ENCODE peak calls at places on chromosomes 4 and X, in eight cellular contexts. W, M, Y, D, O, X, T and N are unnamed samples.

GRCh38 chr4:172716291-172716690 is 452.3 kb upstream of the GALNT7 start:
- DNase-seq in W (no peak), M (no peak), Y (no peak), D (no peak), O (no peak), X (no peak), T (no peak), N (no peak)

GRCh38 chr4:1503583-1504471 is 97.6 kb upstream of the NKX1-1 start:
- DNase-seq in W (no peak), M (no peak), Y (no peak), D (peak), O (peak), X (no peak), T (no peak), N (no peak)

GRCh38 chr4:21795091-21795490 is 153.5 kb downstream of the KCNIP4 start:
- DNase-seq in W (peak), M (peak), Y (no peak), D (no peak), O (no peak), X (no peak), T (no peak), N (no peak)

GRCh38 chr4:130659314-130659713 is 1563.4 kb downstream of the C4orf33 start:
- DNase-seq in W (no peak), M (no peak), Y (no peak), D (no peak), O (no peak), X (no peak), T (no peak), N (no peak)

GRCh38 chrX:91434351-91435168 is at the start of gene PABPC5:
- DNase-seq in W (peak), M (peak), Y (no peak), D (peak), O (no peak), X (peak), T (peak), N (no peak)

GRCh38 chr4:8303081-8303480 is 33.5 kb downstream of the HTRA3 start:
- DNase-seq in W (no peak), M (no peak), Y (no peak), D (peak), O (peak), X (no peak), T (no peak), N (no peak)

GRCh38 chrX:71895607-71896006 is 15.0 kb upstream of the NHSL2 start:
- DNase-seq in W (no peak), M (no peak), Y (no peak), D (no peak), O (no peak), X (no peak), T (no peak), N (no peak)

GRCh38 chrX:107025538-107025937 is 25.5 kb upstream of the MORC4 start:
- DNase-seq in W (peak), M (peak), Y (peak), D (no peak), O (no peak), X (no peak), T (no peak), N (peak)

GRCh38 chr4:16082424-16083216 is 1.2 kb downstream of the PROM1 start:
- DNase-seq in W (no peak), M (peak), Y (peak), D (peak), O (no peak), X (no peak), T (peak), N (peak)

GRCh38 chr4:175125410-175126068 is 207.4 kb downstream of the ADAM29 start:
- DNase-seq in W (no peak), M (no peak), Y (no peak), D (no peak), O (no peak), X (no peak), T (no peak), N (no peak)

GRCh38 chrX:149682031-149682430 is 29.8 kb upstream of the MAGEA11 start:
- DNase-seq in W (no peak), M (no peak), Y (no peak), D (no peak), O (no peak), X (no peak), T (no peak), N (no peak)

GRCh38 chr4:83866821-83867220 is 330.9 kb downstream of the GPAT3 start:
- DNase-seq in W (no peak), M (no peak), Y (no peak), D (no peak), O (no peak), X (no peak), T (no peak), N (no peak)

GRCh38 chr4:155638195-155638960 is 28.3 kb upstream of the GUCY1A1 start:
- DNase-seq in W (no peak), M (no peak), Y (no peak), D (no peak), O (no peak), X (no peak), T (no peak), N (no peak)

GRCh38 chrX:24146283-24146865 is 3.2 kb upstream of the ZFX start:
- DNase-seq in W (no peak), M (no peak), Y (peak), D (no peak), O (no peak), X (no peak), T (no peak), N (no peak)

GRCh38 chr4:10160280-10160856 is 43.8 kb upstream of the WDR1 start:
- DNase-seq in W (peak), M (peak), Y (no peak), D (no peak), O (no peak), X (no peak), T (no peak), N (no peak)

GRCh38 chrX:155056471-155056870 is 14.5 kb downstream of the CMC4 start:
- DNase-seq in W (no peak), M (no peak), Y (no peak), D (no peak), O (no peak), X (no peak), T (no peak), N (no peak)

GRCh38 chrX:155054255-155054654 is 16.7 kb downstream of the CMC4 start:
- DNase-seq in W (no peak), M (no peak), Y (no peak), D (no peak), O (no peak), X (no peak), T (no peak), N (no peak)

GRCh38 chrX:155055494-155055893 is 15.4 kb downstream of the CMC4 start:
- DNase-seq in W (no peak), M (no peak), Y (no peak), D (no peak), O (no peak), X (no peak), T (no peak), N (no peak)

GRCh38 chrX:155053656-155054055 is 17.3 kb downstream of the CMC4 start:
- DNase-seq in W (no peak), M (no peak), Y (no peak), D (no peak), O (no peak), X (no peak), T (no peak), N (no peak)

GRCh38 chrX:155056877-155057792 is 13.8 kb downstream of the CMC4 start:
- DNase-seq in W (peak), M (peak), Y (peak), D (peak), O (peak), X (peak), T (peak), N (peak)
- TF ChIP-seq CTCF in W (peak), M (peak), Y (peak), D (peak), O (peak), X (peak), T (peak), N (peak)

DNA sequence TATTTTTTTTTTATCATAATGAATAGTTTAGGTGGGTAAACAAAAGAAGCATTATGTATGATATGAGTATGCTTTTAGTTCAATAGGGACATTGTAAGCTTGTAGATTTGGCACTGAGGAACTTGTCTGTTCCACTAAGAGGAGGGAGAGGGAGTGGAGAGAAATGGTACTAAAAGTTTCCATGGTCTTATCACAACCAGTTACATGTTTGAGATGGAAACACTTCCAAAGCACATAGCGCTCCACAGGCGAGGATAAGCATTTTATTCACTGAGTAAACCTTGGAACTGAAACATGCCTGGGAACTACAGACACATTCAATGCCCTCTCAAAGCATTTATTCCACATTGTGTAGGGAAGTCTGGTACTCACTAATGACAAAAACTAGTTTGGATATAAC is 15.5 kb downstream of the MYOZ2 start:
- DNase-seq in W (peak), M (peak), Y (no peak), D (no peak), O (no peak), X (no peak), T (no peak), N (no peak)
- TF ChIP-seq CTCF in W (no peak), M (no peak), Y (no peak), D (no peak), O (no peak), X (no peak), T (no peak), N (no peak)

GRCh38 chr4:118005883-118006282 is 28.4 kb upstream of the NDST3 start:
- DNase-seq in W (no peak), M (no peak), Y (no peak), D (no peak), O (no peak), X (no peak), T (no peak), N (no peak)
- TF ChIP-seq CTCF in W (no peak), M (no peak), Y (no peak), D (no peak), O (no peak), X (no peak), T (peak), N (no peak)

DNA sequence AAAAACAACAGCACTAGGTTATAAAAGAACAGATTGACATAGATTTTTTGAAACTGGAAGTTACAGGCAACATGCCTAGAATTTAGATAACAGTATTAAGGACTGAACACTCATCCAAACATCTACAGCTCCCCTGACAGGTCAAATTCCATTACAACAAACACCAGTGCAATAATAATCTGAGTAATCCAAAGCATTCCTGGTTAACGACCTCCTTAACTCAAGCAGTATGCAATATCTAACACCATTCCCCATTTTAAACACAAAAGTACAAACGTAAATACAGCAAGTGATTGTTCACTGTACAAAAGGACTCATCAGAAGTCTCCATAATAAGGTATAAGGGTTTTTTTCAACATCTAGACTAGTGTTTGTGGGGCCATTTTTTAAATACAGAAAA is 30.5 kb downstream of the TSPAN5 start:
- DNase-seq in W (peak), M (peak), Y (no peak), D (no peak), O (no peak), X (no peak), T (no peak), N (no peak)
- TF ChIP-seq CTCF in W (no peak), M (no peak), Y (no peak), D (no peak), O (no peak), X (no peak), T (no peak), N (no peak)

GRCh38 chr4:54384563-54384962 is 155.5 kb downstream of the PDGFRA start:
- DNase-seq in W (peak), M (peak), Y (no peak), D (peak), O (no peak), X (peak), T (no peak), N (no peak)
- TF ChIP-seq CTCF in W (peak), M (peak), Y (peak), D (peak), O (no peak), X (no peak), T (no peak), N (peak)

GRCh38 chrX:16138108-16138427 is 14.7 kb downstream of the GRPR start:
- DNase-seq in W (peak), M (peak), Y (no peak), D (no peak), O (no peak), X (no peak), T (no peak), N (peak)
- TF ChIP-seq CTCF in W (peak), M (peak), Y (peak), D (no peak), O (no peak), X (no peak), T (no peak), N (peak)

DNA sequence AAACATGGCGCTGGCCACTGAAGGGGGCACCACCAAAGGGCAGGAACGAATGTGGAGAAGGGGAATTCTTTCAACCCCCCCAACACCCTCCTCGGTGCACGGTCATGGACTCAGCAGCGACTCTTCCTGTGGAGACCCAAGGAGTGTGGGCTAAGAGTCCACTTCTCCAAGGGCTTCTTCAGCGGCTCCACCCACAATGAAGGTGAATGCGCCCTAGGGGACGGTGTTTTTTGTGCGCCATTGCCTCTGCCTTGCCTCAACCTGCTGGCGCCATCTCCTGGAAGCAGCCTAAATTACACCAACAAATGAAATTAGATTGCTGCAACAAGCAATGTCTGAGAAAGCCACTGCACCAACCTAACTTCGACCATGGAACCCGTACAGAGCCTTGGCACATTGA is 169.2 kb upstream of the MAGEB18 start:
- DNase-seq in W (peak), M (peak), Y (peak), D (no peak), O (no peak), X (no peak), T (peak), N (no peak)
- TF ChIP-seq CTCF in W (peak), M (peak), Y (peak), D (no peak), O (no peak), X (no peak), T (peak), N (no peak)

DNA sequence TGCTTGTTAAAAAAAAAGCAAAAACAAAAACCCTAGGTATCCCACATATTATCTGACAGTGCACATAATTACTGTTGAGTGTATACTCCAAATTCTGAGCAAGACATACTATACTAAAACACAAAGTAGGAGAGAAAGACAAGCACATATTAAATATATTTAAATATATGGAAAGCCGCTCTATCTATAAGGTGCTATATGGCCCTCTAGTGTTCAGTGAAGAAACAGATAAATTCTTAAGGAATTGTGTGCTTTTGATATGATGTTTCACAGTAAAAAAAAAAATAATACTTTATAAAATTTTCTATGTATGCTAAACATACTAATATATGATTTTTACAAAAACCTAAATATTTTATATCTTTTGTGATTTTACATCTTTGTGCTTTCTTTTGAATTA is 137.8 kb downstream of the FBXW7 start:
- DNase-seq in W (peak), M (peak), Y (no peak), D (no peak), O (no peak), X (no peak), T (no peak), N (no peak)
- TF ChIP-seq CTCF in W (peak), M (peak), Y (no peak), D (no peak), O (peak), X (peak), T (peak), N (no peak)

GRCh38 chrX:25721564-25721963 is 416.6 kb upstream of the MAGEB18 start:
- DNase-seq in W (peak), M (peak), Y (peak), D (no peak), O (no peak), X (no peak), T (no peak), N (peak)
- TF ChIP-seq CTCF in W (peak), M (peak), Y (peak), D (no peak), O (no peak), X (no peak), T (peak), N (no peak)

GRCh38 chr4:139692300-139693012 is 26.8 kb downstream of the MGST2 start:
- DNase-seq in W (no peak), M (no peak), Y (no peak), D (no peak), O (no peak), X (no peak), T (peak), N (no peak)
- TF ChIP-seq CTCF in W (peak), M (peak), Y (peak), D (no peak), O (no peak), X (no peak), T (no peak), N (no peak)